ENCODE peak calls at places on chromosomes 1 and 21, in eight cellular contexts. M is colonic mucosa; N is cardiac muscle cell; K is AG04450; I is left lung; S is CD8-positive, alpha-beta T cell; V is endodermal cell; E is prostate gland. O is an unnamed sample. For H3K27me3, the result is how much of the 10 kb centered on the place peaks cover.

GRCh38 chr1:226939439-226940028 is 560 bp upstream of the COQ8A start:
- DNase-seq in N (peak), V (no peak), K (no peak), M (peak), I (peak), E (peak), S (peak), O (no peak)

GRCh38 chr1:10979483-10979920 is 33.0 kb upstream of the TARDBP start:
- DNase-seq in E (no peak), V (no peak), M (no peak), I (no peak), S (no peak), K (no peak), N (peak), O (no peak)

GRCh38 chr1:188652678-188653077 is 1823.9 kb downstream of the PLA2G4A start:
- DNase-seq in V (no peak), K (peak), M (no peak), I (no peak), S (no peak), N (peak), E (no peak), O (peak)

GRCh38 chr1:198220428-198220827 is 63.6 kb downstream of the NEK7 start:
- DNase-seq in E (no peak), I (no peak), N (peak), K (no peak), M (no peak), S (no peak), V (no peak), O (peak)

GRCh38 chr1:213244664-213245091 is 193.6 kb downstream of the RPS6KC1 start:
- DNase-seq in V (peak), N (peak), S (no peak), K (peak), M (peak), I (no peak), E (no peak), O (peak)

GRCh38 chr1:48470506-48470905 is 1.5 kb downstream of the SPATA6 start:
- DNase-seq in S (no peak), V (peak), K (no peak), E (peak), I (peak), N (peak), M (peak), O (no peak)

GRCh38 chr21:15058718-15059316 is 6.0 kb downstream of the NRIP1 start:
- DNase-seq in E (no peak), N (peak), M (no peak), K (no peak), S (no peak), V (no peak), I (no peak), O (peak)

GRCh38 chr1:9181990-9182783 is 52.4 kb upstream of the H6PD start:
- DNase-seq in S (no peak), E (no peak), I (peak), N (peak), V (peak), M (peak), K (no peak), O (no peak)

GRCh38 chr1:112026018-112026417 is 36.5 kb upstream of the KCND3 start:
- DNase-seq in S (no peak), I (no peak), N (no peak), K (no peak), V (no peak), M (no peak), E (no peak), O (no peak)

GRCh38 chr1:81832573-81832972 is 31.8 kb downstream of the ADGRL2 start:
- DNase-seq in I (no peak), E (no peak), M (no peak), V (no peak), S (no peak), K (peak), N (peak), O (peak)

GRCh38 chr21:35039595-35040291 is 9.4 kb downstream of the RUNX1 start:
- DNase-seq in N (no peak), E (no peak), S (no peak), K (no peak), M (no peak), V (no peak), I (no peak), O (no peak)

GRCh38 chr1:13828454-13829151 is 128.6 kb downstream of the PRDM2 start:
- DNase-seq in M (peak), S (no peak), E (no peak), K (no peak), V (peak), N (peak), I (peak), O (no peak)

GRCh38 chr1:207853372-207853757 is 57.6 kb downstream of the CD34 start:
- DNase-seq in S (no peak), E (no peak), I (no peak), N (peak), K (no peak), V (peak), M (peak), O (no peak)

GRCh38 chr1:172630060-172630818 is 28.7 kb upstream of the FASLG start:
- DNase-seq in M (no peak), E (no peak), I (no peak), V (no peak), N (peak), K (no peak), S (no peak), O (no peak)

GRCh38 chr1:209041936-209042335 is 541.6 kb upstream of the CAMK1G start:
- DNase-seq in S (no peak), V (no peak), M (no peak), K (no peak), N (peak), I (no peak), E (no peak), O (no peak)

GRCh38 chr1:160260436-160261382 is 1.6 kb downstream of the DCAF8 start:
- DNase-seq in I (no peak), S (no peak), N (peak), V (no peak), M (no peak), K (peak), E (peak), O (peak)

GRCh38 chr1:20184997-20185833 is 681 bp upstream of the UBXN10 start:
- DNase-seq in S (peak), I (no peak), M (no peak), E (no peak), K (no peak), V (no peak), N (no peak), O (no peak)

GRCh38 chr1:91804546-91805023 is 81.4 kb downstream of the TGFBR3 start:
- DNase-seq in N (peak), S (peak), E (no peak), K (no peak), I (no peak), V (no peak), M (no peak), O (peak)

GRCh38 chr21:41877901-41878830 is 978 bp downstream of the PRDM15 start:
- DNase-seq in M (peak), N (peak), S (no peak), V (peak), E (no peak), K (no peak), I (no peak), O (no peak)

GRCh38 chr1:50605186-50605875 is 182.1 kb upstream of the DMRTA2 start:
- DNase-seq in V (peak), M (peak), S (no peak), K (no peak), N (peak), E (peak), I (no peak), O (peak)

GRCh38 chr1:25134801-25135585 is 97.3 kb downstream of the SYF2 start:
- DNase-seq in I (no peak), E (no peak), S (no peak), N (no peak), M (no peak), V (peak), K (no peak), O (no peak)

GRCh38 chr1:2391034-2391384 is 345 bp downstream of the MORN1 start:
- DNase-seq in K (no peak), M (peak), I (peak), S (no peak), V (peak), E (no peak), N (no peak), O (no peak)

GRCh38 chr1:5770981-5771765 is 221.1 kb downstream of the NPHP4 start:
- DNase-seq in E (no peak), K (no peak), M (no peak), I (peak), S (no peak), V (peak), N (peak), O (no peak)

GRCh38 chr1:16386454-16387113 is 19.5 kb downstream of the SZRD1 start:
- DNase-seq in E (no peak), V (no peak), N (peak), M (no peak), I (no peak), S (no peak), K (peak), O (peak)

GRCh38 chr1:27117733-27118439 is 37.0 kb downstream of the SLC9A1 start:
- DNase-seq in N (no peak), V (no peak), I (no peak), S (no peak), K (no peak), E (no peak), M (no peak), O (no peak)

GRCh38 chr1:41498809-41499208 is 14.3 kb upstream of the EDN2 start:
- DNase-seq in K (no peak), I (no peak), M (peak), N (peak), S (no peak), V (peak), E (peak), O (no peak)

GRCh38 chr1:101781437-101781836 is 215.3 kb downstream of the OLFM3 start:
- DNase-seq in S (no peak), I (no peak), V (no peak), M (peak), K (no peak), E (peak), N (peak), O (peak)

GRCh38 chr1:46520063-46520911 is 30.7 kb downstream of the DMBX1 start:
- DNase-seq in I (peak), S (no peak), E (no peak), N (peak), M (no peak), K (peak), V (peak), O (peak)

GRCh38 chr1:235502601-235503332 is 1.5 kb downstream of the B3GALNT2 start:
- DNase-seq in N (peak), E (no peak), S (no peak), V (no peak), M (no peak), K (peak), I (no peak), O (no peak)

GRCh38 chr1:93317207-93317606 is 28.5 kb upstream of the DR1 start:
- DNase-seq in M (no peak), N (no peak), S (no peak), V (no peak), K (no peak), E (no peak), I (no peak), O (no peak)

GRCh38 chr1:110346690-110347089 is 7.5 kb downstream of the RBM15 start:
- DNase-seq in E (no peak), I (no peak), S (no peak), V (peak), N (no peak), K (no peak), M (no peak), O (no peak)

GRCh38 chr1:110343249-110343648 is 4.1 kb downstream of the RBM15 start:
- DNase-seq in S (no peak), V (no peak), M (no peak), K (no peak), E (no peak), I (no peak), N (no peak), O (no peak)

GRCh38 chr1:110347182-110347893 is 8.2 kb downstream of the RBM15 start:
- DNase-seq in S (no peak), M (no peak), E (no peak), I (no peak), V (no peak), K (no peak), N (no peak), O (no peak)

GRCh38 chr1:110344152-110344551 is 5.0 kb downstream of the RBM15 start:
- DNase-seq in I (no peak), K (no peak), E (no peak), S (no peak), V (no peak), M (no peak), N (no peak), O (no peak)

GRCh38 chr1:110345480-110345879 is 6.3 kb downstream of the RBM15 start:
- DNase-seq in N (no peak), M (no peak), E (no peak), K (no peak), V (no peak), S (no peak), I (no peak), O (no peak)
- H3K4me3 ChIP-seq in N (no peak), M (no peak), E (no peak), K (no peak), V (peak), S (no peak), I (no peak), O (no peak)

GRCh38 chr21:16993416-16994044 is 519.3 kb upstream of the CXADR start:
- DNase-seq in N (no peak), K (no peak), I (no peak), E (no peak), S (no peak), M (no peak), V (no peak), O (no peak)

DNA sequence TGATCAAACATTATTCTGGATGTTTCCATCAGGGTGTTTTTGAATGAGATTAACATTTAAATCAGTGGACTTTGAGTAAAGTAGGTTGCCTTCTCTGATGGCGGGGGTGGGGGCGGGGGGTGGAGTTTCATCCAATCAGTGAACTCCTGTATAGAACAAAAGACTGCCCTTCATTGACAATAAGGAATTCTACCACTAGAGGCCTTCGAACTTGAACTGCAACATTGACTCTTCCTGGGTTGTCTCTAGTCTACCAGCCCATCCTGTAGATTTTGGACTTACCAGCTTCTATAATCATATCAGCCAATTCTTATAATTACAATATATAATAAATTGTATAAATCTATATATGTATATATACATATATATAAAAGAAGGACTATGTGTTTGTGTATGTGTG is 520.4 kb upstream of the CXADR start:
- DNase-seq in N (no peak), M (no peak), I (no peak), V (peak), K (no peak), S (no peak), E (no peak), O (no peak)
- TF ChIP-seq CTCF in N (no peak), M (no peak), I (no peak), V (peak), K (no peak), S (no peak), E (no peak), O (no peak)

GRCh38 chr1:230700132-230700531 is 13.8 kb downstream of the AGT start:
- DNase-seq in N (no peak), M (no peak), I (no peak), E (no peak), K (no peak), S (no peak), V (no peak), O (no peak)
- H3K27me3 ChIP-seq in N (under half), M (under half), I (under half), E (under half), K (under half), S (under half), V (under half), O (under half)

GRCh38 chr1:200034821-200035396 is 7.4 kb downstream of the NR5A2 start:
- DNase-seq in I (no peak), K (no peak), N (peak), V (peak), E (no peak), M (peak), S (no peak), O (no peak)
- H3K4me3 ChIP-seq in I (no peak), K (peak), N (no peak), V (peak), E (no peak), M (peak), S (no peak), O (no peak)

GRCh38 chr1:156627313-156627880 is 8.2 kb downstream of the HAPLN2 start:
- DNase-seq in I (no peak), S (no peak), K (no peak), E (no peak), N (peak), M (peak), V (peak), O (no peak)

GRCh38 chr1:156624814-156625435 is 5.7 kb downstream of the HAPLN2 start:
- DNase-seq in N (no peak), S (no peak), I (peak), E (no peak), K (no peak), V (peak), M (no peak), O (no peak)

GRCh38 chr1:156625436-156626078 is 6.3 kb downstream of the HAPLN2 start:
- DNase-seq in K (no peak), I (peak), V (peak), E (no peak), S (peak), N (peak), M (peak), O (no peak)

GRCh38 chr1:156623946-156624813 is 5.0 kb downstream of the HAPLN2 start:
- DNase-seq in E (no peak), N (peak), M (peak), K (no peak), V (peak), I (peak), S (no peak), O (no peak)

DNA sequence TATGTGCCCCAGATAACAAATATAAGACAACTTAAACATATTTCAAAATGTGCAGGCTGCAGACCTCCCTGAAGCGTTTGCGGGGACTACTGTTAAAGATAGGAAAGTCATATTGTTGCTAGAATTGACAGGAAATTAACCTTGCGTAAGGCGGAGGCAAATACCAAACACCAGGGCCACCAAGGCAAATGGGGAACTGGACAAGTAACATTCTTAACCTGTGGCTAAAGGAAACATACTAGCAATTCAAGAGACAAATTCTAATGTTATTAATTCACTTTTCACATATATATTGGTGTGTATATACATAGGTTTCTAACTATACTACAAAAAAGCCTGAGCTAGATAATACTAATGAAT is 6.8 kb downstream of the HAPLN2 start:
- DNase-seq in K (no peak), I (no peak), M (no peak), V (no peak), N (no peak), S (no peak), E (no peak), O (no peak)
- TF ChIP-seq CTCF in K (no peak), I (no peak), M (no peak), V (peak), N (no peak), S (peak), E (no peak), O (no peak)

DNA sequence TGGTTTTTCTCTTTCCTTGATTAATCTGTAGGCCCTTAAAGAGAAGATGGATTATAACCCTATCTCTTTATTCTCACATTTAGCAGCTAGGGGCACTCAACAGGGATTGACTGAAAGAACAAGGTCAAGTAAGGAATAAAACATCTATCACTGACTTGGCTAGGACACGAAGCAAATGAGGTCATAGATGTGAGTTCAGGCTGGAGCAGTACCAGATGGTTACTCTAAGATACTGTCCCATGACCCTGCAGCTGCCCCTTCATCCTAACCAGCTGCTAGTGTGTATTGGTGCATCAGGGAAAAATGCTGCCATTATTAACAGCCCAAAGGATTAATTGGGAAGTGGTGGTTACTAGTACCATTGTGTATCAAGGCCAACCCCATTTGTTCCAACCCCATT is 221.9 kb downstream of the CTH start:
- DNase-seq in K (no peak), I (no peak), E (no peak), N (no peak), V (no peak), M (no peak), S (no peak), O (no peak)
- H3K27me3 ChIP-seq in K (under half), I (under half), E (under half), N (under half), V (under half), M (under half), S (under half), O (under half)

GRCh38 chr1:115546846-115547245 is 94.9 kb upstream of the VANGL1 start:
- DNase-seq in S (no peak), I (no peak), E (no peak), V (no peak), M (no peak), N (no peak), K (no peak), O (no peak)
- H3K4me3 ChIP-seq in S (no peak), I (no peak), E (no peak), V (no peak), M (no peak), N (no peak), K (no peak), O (no peak)

DNA sequence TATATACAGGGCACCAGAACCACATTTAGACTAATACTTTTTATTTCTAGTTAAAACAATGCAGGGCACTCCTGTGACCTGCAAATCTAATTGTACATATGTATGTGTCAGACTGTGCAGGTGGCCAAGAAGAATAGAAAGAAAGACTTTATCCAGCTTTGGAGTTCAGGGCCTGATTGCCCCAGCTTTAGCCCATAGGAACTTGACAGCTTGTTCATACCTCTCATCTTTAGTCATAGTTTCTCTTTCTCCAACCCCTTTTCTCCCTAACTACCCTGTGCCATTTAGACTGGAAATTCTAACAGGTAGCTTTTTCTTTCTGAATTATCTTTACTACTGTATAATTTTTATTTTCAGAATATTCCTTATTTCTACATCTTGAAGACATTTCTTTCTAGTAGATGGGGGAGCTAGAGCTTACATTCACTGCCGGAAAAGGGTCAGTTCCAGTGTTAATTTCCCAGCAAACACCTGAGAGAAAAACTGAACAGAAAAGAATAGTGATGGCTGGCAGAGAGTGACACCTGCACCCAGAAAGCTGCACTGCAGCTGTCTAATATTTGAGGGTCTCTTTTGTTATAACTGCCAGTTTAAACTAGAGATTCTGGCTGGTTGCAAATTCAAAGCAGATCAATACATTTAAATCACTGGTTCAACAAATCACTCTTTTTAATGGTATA is 8.4 kb downstream of the YBX1 start:
- DNase-seq in N (peak), K (no peak), M (no peak), V (no peak), S (no peak), I (no peak), E (no peak), O (no peak)
- TF ChIP-seq CTCF in N (no peak), K (no peak), M (no peak), V (peak), S (peak), I (no peak), E (no peak), O (no peak)